ENCODE peak calls at places on chromosomes 12 and 14, in six cellular contexts. Y is K562, V is H1, O is SK-N-SH, R is HepG2, N is GM12878. G is an unnamed sample.

GRCh38 chr12:131911851-131912525 is 17.1 kb upstream of the PUS1 start:
- DNase-seq in V (no peak), Y (no peak), N (no peak), R (no peak), O (peak), G (no peak)

GRCh38 chr14:22243971-22244581 is 344.9 kb downstream of the DAD1 start:
- DNase-seq in V (no peak), N (no peak), Y (no peak), O (no peak), R (no peak), G (no peak)

GRCh38 chr12:12890815-12891645 is at the start of gene GPRC5A:
- DNase-seq in R (peak), N (no peak), Y (peak), O (peak), V (no peak), G (no peak)

GRCh38 chr12:86929962-86930361 is 673.8 kb upstream of the MGAT4C start:
- DNase-seq in R (no peak), O (no peak), N (no peak), Y (no peak), V (no peak), G (no peak)

GRCh38 chr14:71086571-71086970 is 179.3 kb downstream of the PCNX1 start:
- DNase-seq in V (no peak), R (no peak), N (no peak), Y (no peak), O (no peak), G (no peak)

GRCh38 chr14:64394423-64394822 is 6.3 kb downstream of the MTHFD1 start:
- DNase-seq in O (no peak), V (no peak), R (no peak), Y (no peak), N (no peak), G (no peak)

GRCh38 chr14:51458563-51458955 is 193.2 kb upstream of the FRMD6 start:
- DNase-seq in V (no peak), N (no peak), R (no peak), O (no peak), Y (no peak), G (no peak)

GRCh38 chr12:3607039-3607719 is 116.2 kb downstream of the PRMT8 start:
- DNase-seq in Y (no peak), V (no peak), O (no peak), R (no peak), N (no peak), G (no peak)

GRCh38 chr12:91172051-91172450 is 10.6 kb downstream of the DCN start:
- DNase-seq in O (no peak), N (no peak), V (no peak), R (no peak), Y (no peak), G (no peak)

GRCh38 chr14:39243831-39244230 is 10.1 kb downstream of the MIA2 start:
- DNase-seq in V (no peak), O (no peak), N (no peak), Y (no peak), R (no peak), G (no peak)

GRCh38 chr12:128969480-128970055 is 116.3 kb downstream of the GLT1D1 start:
- DNase-seq in Y (peak), R (no peak), O (peak), V (peak), N (peak), G (peak)
- TF ChIP-seq GABPA in Y (no peak), R (no peak), O (no peak), V (peak), N (no peak), G (no peak)

GRCh38 chr14:23405096-23405495 is 3.0 kb downstream of the MYH6 start:
- DNase-seq in O (no peak), V (no peak), Y (no peak), R (no peak), N (no peak), G (no peak)
- TF ChIP-seq GABPA in O (no peak), V (no peak), Y (no peak), R (no peak), N (no peak), G (no peak)

DNA sequence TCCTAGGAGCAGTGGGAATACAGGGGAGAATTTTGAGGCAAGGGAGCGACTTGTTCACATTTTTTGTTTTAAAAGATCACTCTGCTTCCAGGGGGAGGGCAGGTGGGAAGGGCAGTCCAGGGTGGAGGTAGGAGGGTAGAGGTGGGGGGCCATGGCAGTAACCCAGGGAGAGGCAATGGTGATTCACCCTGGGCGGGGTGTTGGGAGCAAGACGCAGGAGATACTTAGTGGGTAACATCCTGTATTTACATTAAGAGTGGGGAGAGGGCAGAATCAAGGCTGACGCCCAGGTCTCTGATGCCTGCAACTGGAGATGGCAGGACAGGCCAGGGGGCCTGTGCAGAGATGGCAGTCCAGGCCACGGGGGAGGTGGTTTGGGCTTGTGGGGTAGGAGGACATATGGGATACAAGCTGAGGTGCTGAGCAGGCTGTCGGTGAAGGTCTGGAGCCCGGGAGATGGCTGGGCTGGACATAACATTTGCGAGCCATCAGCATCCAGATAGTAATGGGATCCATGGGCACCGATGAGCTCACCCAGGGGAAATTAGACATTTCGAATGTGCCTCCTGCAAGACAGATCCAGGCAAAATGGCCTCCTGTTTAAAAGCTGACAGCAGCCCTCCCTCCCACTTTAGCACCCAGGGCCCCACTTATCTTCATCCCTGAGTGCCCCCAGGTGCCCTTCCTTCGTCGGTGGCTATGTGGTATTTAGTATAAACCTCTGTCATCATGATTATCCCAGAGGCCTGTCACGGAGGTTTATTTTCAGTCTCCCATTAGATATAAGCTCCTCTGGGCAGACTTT is 9.3 kb downstream of the EML1 start:
- DNase-seq in O (no peak), R (no peak), Y (no peak), N (no peak), V (no peak), G (no peak)
- TF ChIP-seq GABPA in O (no peak), R (no peak), Y (no peak), N (no peak), V (no peak), G (no peak)

DNA sequence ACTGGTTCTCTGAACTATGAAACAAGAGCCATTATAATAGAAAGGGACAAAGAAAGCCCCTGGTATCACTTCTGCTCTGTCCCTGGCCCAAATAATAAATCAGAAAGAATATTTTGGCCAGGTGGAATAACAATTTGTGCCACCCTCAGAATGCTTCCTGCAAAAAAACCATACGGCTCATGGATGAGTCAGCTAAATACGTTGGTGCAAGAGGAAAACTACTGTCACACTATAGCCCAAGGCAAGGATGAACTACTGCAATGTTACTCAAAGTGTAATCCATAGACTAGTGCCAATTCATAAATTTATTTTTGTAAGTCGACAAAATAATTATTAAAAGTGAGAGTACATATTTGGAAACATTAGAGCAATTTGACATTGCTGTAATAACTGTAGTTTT is 68.2 kb downstream of the ANKS1B start:
- DNase-seq in V (no peak), O (no peak), R (no peak), N (no peak), Y (no peak), G (no peak)
- TF ChIP-seq GABPA in V (no peak), O (no peak), R (no peak), N (no peak), Y (no peak), G (no peak)

G was measured in HL-60.